ENCODE peak calls at places on chromosomes 7 and 10, in four cellular contexts. One of them, this sample, is unnamed.

GRCh38 chr7:50349963-50350944 is 45.7 kb downstream of the IKZF1 start:
- DNase-seq in PC-3: no peak
- DNase-seq in GM23248: no peak
- DNase-seq in HCT116: no peak
- DNase-seq in this sample: no peak

GRCh38 chr7:105003275-105003674 is 10.7 kb upstream of the KMT2E start:
- DNase-seq in GM23248: peak; percentile 98
- DNase-seq in HCT116: no peak
- DNase-seq in PC-3: peak; percentile 63
- DNase-seq in this sample: peak; percentile 63

GRCh38 chr7:31107106-31108090 is 55.3 kb downstream of the ADCYAP1R1 start:
- DNase-seq in HCT116: no peak
- DNase-seq in GM23248: no peak
- DNase-seq in PC-3: no peak
- DNase-seq in this sample: no peak

GRCh38 chr10:123144697-123145541 is 3.0 kb upstream of the HMX2 start:
- DNase-seq in PC-3: peak; percentile 53
- DNase-seq in HCT116: no peak
- DNase-seq in GM23248: peak; percentile 21
- DNase-seq in this sample: no peak

GRCh38 chr7:98567979-98568378 is 49.1 kb upstream of the NPTX2 start:
- DNase-seq in HCT116: no peak
- DNase-seq in GM23248: no peak
- DNase-seq in PC-3: no peak
- DNase-seq in this sample: no peak

GRCh38 chr10:51204076-51204475 is 129.8 kb downstream of the PRKG1 start:
- DNase-seq in HCT116: no peak
- DNase-seq in GM23248: no peak
- DNase-seq in PC-3: no peak
- DNase-seq in this sample: no peak

GRCh38 chr7:79339208-79339925 is 114.1 kb downstream of the MAGI2 start:
- DNase-seq in HCT116: no peak
- DNase-seq in PC-3: no peak
- DNase-seq in GM23248: no peak
- DNase-seq in this sample: no peak

GRCh38 chr10:4767033-4767814 is 58.8 kb upstream of the AKR1E2 start:
- DNase-seq in GM23248: peak; percentile 73
- DNase-seq in HCT116: peak; percentile 38
- DNase-seq in PC-3: peak; percentile 52
- DNase-seq in this sample: peak; percentile 50

GRCh38 chr7:50552139-50552538 is 13.1 kb downstream of the DDC start:
- DNase-seq in HCT116: no peak
- DNase-seq in PC-3: no peak
- DNase-seq in GM23248: no peak
- DNase-seq in this sample: no peak

GRCh38 chr7:101465576-101466196 is 103.0 kb downstream of the COL26A1 start:
- DNase-seq in PC-3: no peak
- DNase-seq in HCT116: no peak
- DNase-seq in GM23248: no peak
- DNase-seq in this sample: no peak

GRCh38 chr10:32957341-32958084 is 517 bp downstream of the ITGB1 start:
- DNase-seq in PC-3: peak; percentile 48
- DNase-seq in GM23248: peak; percentile 80
- DNase-seq in HCT116: no peak
- DNase-seq in this sample: peak; percentile 77

GRCh38 chr10:69842020-69842419 is 40.3 kb downstream of the COL13A1 start:
- DNase-seq in HCT116: no peak
- DNase-seq in PC-3: no peak
- DNase-seq in GM23248: no peak
- DNase-seq in this sample: no peak

DNA sequence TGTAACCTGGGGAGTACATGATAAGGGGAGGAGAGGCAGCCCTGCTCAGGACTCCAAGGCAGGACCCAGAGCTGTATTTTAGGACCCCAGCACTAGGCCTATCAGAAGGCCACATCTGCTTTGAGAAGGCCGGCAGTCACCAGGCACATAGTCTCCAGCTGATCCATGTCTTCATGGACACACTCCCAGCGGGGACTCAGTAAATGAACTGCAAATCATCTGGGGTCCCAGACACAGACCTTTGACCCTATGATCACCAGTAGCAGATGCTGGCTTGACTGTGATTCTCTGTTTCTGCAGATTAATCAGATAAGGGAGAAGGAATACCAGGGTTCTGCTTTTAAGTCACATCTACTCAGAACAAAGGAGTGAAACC is 341.4 kb upstream of the PODXL start:
- DNase-seq in HCT116: no peak
- DNase-seq in GM23248: no peak
- DNase-seq in PC-3: no peak
- DNase-seq in this sample: no peak
- H3K9me2 ChIP-seq in HCT116: no peaks in the 10 kb centered on the region
- H3K9me2 ChIP-seq in GM23248: no peaks in the 10 kb centered on the region
- H3K9me2 ChIP-seq in PC-3: no peaks in the 10 kb centered on the region
- H3K9me2 ChIP-seq in this sample: no peaks in the 10 kb centered on the region

GRCh38 chr7:155374276-155375252 is 76.9 kb downstream of the INSIG1 start:
- DNase-seq in HCT116: no peak
- DNase-seq in PC-3: no peak
- DNase-seq in GM23248: no peak
- DNase-seq in this sample: no peak
- TF ChIP-seq EZH2 in HCT116: no peak
- TF ChIP-seq EZH2 in PC-3: no peak
- TF ChIP-seq EZH2 in GM23248: peak; percentile 91
- TF ChIP-seq EZH2 in this sample: peak; percentile 99

GRCh38 chr7:121800916-121801675 is 71.9 kb upstream of the PTPRZ1 start:
- DNase-seq in HCT116: no peak
- DNase-seq in GM23248: no peak
- DNase-seq in PC-3: no peak
- DNase-seq in this sample: no peak
- H3K4me1 ChIP-seq in HCT116: no peaks in the 10 kb centered on the region
- H3K4me1 ChIP-seq in GM23248: no peaks in the 10 kb centered on the region
- H3K4me1 ChIP-seq in PC-3: no peaks in the 10 kb centered on the region
- H3K4me1 ChIP-seq in this sample: no peaks in the 10 kb centered on the region

GRCh38 chr7:106247827-106248201 is 37.0 kb downstream of the NAMPT start:
- DNase-seq in PC-3: no peak
- DNase-seq in HCT116: no peak
- DNase-seq in GM23248: no peak
- DNase-seq in this sample: no peak
- H3K9me2 ChIP-seq in PC-3: no peaks in the 10 kb centered on the region
- H3K9me2 ChIP-seq in HCT116: no peaks in the 10 kb centered on the region
- H3K9me2 ChIP-seq in GM23248: no peaks in the 10 kb centered on the region
- H3K9me2 ChIP-seq in this sample: no peaks in the 10 kb centered on the region